ENCODE peak calls at places on chromosomes 1 and 21, in seven cellular contexts. J, Z, B, R, E, O and X are unnamed samples.

GRCh38 chr1:33349081-33349759 is 28.3 kb upstream of the A3GALT2 start:
- DNase-seq in J (no peak), Z (no peak), B (peak; percentile 41), R (no peak), E (no peak), O (peak; percentile 43), X (no peak)

GRCh38 chr1:228849011-228849541 is 113.8 kb downstream of the RHOU start:
- DNase-seq in J (no peak), Z (no peak), B (peak; percentile 49), R (peak; percentile 62), E (no peak), O (no peak), X (no peak)

GRCh38 chr1:183318433-183318832 is 99.7 kb downstream of the NMNAT2 start:
- DNase-seq in J (peak; percentile 95), Z (no peak), B (peak; percentile 70), R (peak; percentile 89), E (no peak), O (peak; percentile 83), X (peak; percentile 91)

GRCh38 chr1:232477728-232478127 is 152.2 kb downstream of the SIPA1L2 start:
- DNase-seq in J (peak; percentile 98), Z (peak; percentile 14), B (no peak), R (no peak), E (no peak), O (peak; percentile 28), X (peak; percentile 96)

GRCh38 chr21:16608209-16608830 is 878.5 kb downstream of the USP25 start:
- DNase-seq in J (no peak), Z (no peak), B (no peak), R (peak; percentile 63), E (no peak), O (no peak), X (no peak)

GRCh38 chr1:87104945-87105344 is 190.5 kb downstream of the HS2ST1 start:
- DNase-seq in J (no peak), Z (no peak), B (no peak), R (no peak), E (no peak), O (no peak), X (no peak)

GRCh38 chr1:76006234-76006633 is 68.3 kb upstream of the ST6GALNAC3 start:
- DNase-seq in J (peak; percentile 83), Z (no peak), B (no peak), R (no peak), E (no peak), O (no peak), X (peak; percentile 87)

GRCh38 chr1:101181930-101182329 is 54.9 kb upstream of the S1PR1 start:
- DNase-seq in J (peak; percentile 75), Z (no peak), B (no peak), R (no peak), E (no peak), O (no peak), X (peak; percentile 61)

GRCh38 chr1:9852410-9853301 is 28.9 kb upstream of the CLSTN1 start:
- DNase-seq in J (peak; percentile 59), Z (no peak), B (no peak), R (peak; percentile 25), E (no peak), O (peak; percentile 66), X (peak; percentile 74)

GRCh38 chr1:3197781-3198316 is 128.8 kb downstream of the PRDM16 start:
- DNase-seq in J (no peak), Z (no peak), B (no peak), R (no peak), E (no peak), O (peak; percentile 28), X (no peak)

GRCh38 chr1:41475346-41475745 is 9.1 kb downstream of the EDN2 start:
- DNase-seq in J (no peak), Z (no peak), B (no peak), R (no peak), E (no peak), O (no peak), X (no peak)

GRCh38 chr1:84339503-84339902 is 38.0 kb downstream of the SAMD13 start:
- DNase-seq in J (peak; percentile 68), Z (no peak), B (no peak), R (no peak), E (no peak), O (no peak), X (no peak)

GRCh38 chr1:25361901-25362300 is 23.8 kb downstream of the TMEM50A start:
- DNase-seq in J (no peak), Z (no peak), B (no peak), R (no peak), E (no peak), O (no peak), X (no peak)

GRCh38 chr1:117757668-117758067 is 151.8 kb downstream of the TENT5C start:
- DNase-seq in J (peak; percentile 81), Z (no peak), B (no peak), R (no peak), E (no peak), O (no peak), X (peak; percentile 42)

GRCh38 chr1:31637915-31638673 is 6.6 kb downstream of the PEF1 start:
- DNase-seq in J (no peak), Z (no peak), B (no peak), R (no peak), E (no peak), O (no peak), X (no peak)

GRCh38 chr1:183044893-183045649 is 21.9 kb downstream of the LAMC1 start:
- DNase-seq in J (no peak), Z (no peak), B (no peak), R (no peak), E (no peak), O (no peak), X (no peak)

GRCh38 chr1:186708578-186709203 is 28.5 kb upstream of the PTGS2 start:
- DNase-seq in J (peak; percentile 62), Z (no peak), B (no peak), R (no peak), E (no peak), O (peak; percentile 12), X (peak; percentile 51)
- H4K8ac ChIP-seq in J (no peak overlapping the region), Z (no peak overlapping the region), B (no peak overlapping the region), R (no peak overlapping the region), E (no peak overlapping the region), O (no peak overlapping the region), X (no peak overlapping the region)

GRCh38 chr1:21926065-21926464 is 11.0 kb downstream of the HSPG2 start:
- DNase-seq in J (no peak), Z (no peak), B (no peak), R (no peak), E (no peak), O (no peak), X (no peak)

GRCh38 chr1:21922103-21923014 is 14.8 kb downstream of the HSPG2 start:
- DNase-seq in J (no peak), Z (no peak), B (peak; percentile 90), R (peak; percentile 98), E (peak; percentile 68), O (no peak), X (no peak)

GRCh38 chr1:21926814-21927530 is 10.1 kb downstream of the HSPG2 start:
- DNase-seq in J (peak; percentile 82), Z (no peak), B (no peak), R (no peak), E (no peak), O (no peak), X (no peak)

GRCh38 chr1:21925334-21925940 is 11.7 kb downstream of the HSPG2 start:
- DNase-seq in J (no peak), Z (no peak), B (no peak), R (no peak), E (no peak), O (no peak), X (no peak)

GRCh38 chr1:21924503-21925005 is 12.6 kb downstream of the HSPG2 start:
- DNase-seq in J (no peak), Z (no peak), B (no peak), R (no peak), E (no peak), O (no peak), X (no peak)
- H4K8ac ChIP-seq in J (peak overlapping the region; percentile 74), Z (no peak overlapping the region), B (no peak overlapping the region), R (no peak overlapping the region), E (no peak overlapping the region), O (no peak overlapping the region), X (peak overlapping the region; percentile 32)

DNA sequence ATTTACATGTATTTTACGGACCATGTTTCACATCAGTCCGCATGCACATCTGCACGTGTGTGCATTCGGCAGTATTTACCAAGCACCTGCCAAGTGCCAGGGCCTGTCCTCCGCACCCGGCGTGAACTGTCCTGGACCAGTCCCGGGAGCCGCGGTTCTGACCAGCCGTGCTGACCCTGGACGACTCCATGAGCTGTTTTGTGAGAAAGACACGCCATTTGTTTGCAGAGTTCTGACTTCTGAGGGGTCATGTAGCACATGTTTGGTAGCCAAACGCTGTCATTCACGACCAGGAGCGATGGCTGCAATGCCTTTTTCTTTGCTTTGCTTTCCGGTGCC is 3.3 kb upstream of the OLIG2 start:
- DNase-seq in J (no peak), Z (no peak), B (no peak), R (no peak), E (no peak), O (no peak), X (no peak)
- H4K8ac ChIP-seq in J (no peak overlapping the region), Z (no peak overlapping the region), B (no peak overlapping the region), R (no peak overlapping the region), E (no peak overlapping the region), O (no peak overlapping the region), X (no peak overlapping the region)

GRCh38 chr21:27408826-27409225 is 441.9 kb upstream of the ADAMTS5 start:
- DNase-seq in J (no peak), Z (no peak), B (no peak), R (no peak), E (no peak), O (no peak), X (no peak)
- H4K8ac ChIP-seq in J (no peak overlapping the region), Z (no peak overlapping the region), B (no peak overlapping the region), R (no peak overlapping the region), E (no peak overlapping the region), O (no peak overlapping the region), X (no peak overlapping the region)

GRCh38 chr1:8457771-8458409 is 140.0 kb downstream of the SLC45A1 start:
- DNase-seq in J (no peak), Z (no peak), B (no peak), R (no peak), E (no peak), O (no peak), X (no peak)

GRCh38 chr1:8456991-8457390 is 139.1 kb downstream of the SLC45A1 start:
- DNase-seq in J (no peak), Z (no peak), B (no peak), R (no peak), E (no peak), O (no peak), X (no peak)

GRCh38 chr1:8460784-8461183 is 142.9 kb downstream of the SLC45A1 start:
- DNase-seq in J (no peak), Z (no peak), B (no peak), R (peak; percentile 48), E (no peak), O (no peak), X (no peak)

GRCh38 chr1:8460132-8460544 is 142.2 kb downstream of the SLC45A1 start:
- DNase-seq in J (no peak), Z (peak; percentile 70), B (no peak), R (peak; percentile 75), E (peak; percentile 50), O (peak; percentile 56), X (peak; percentile 27)

GRCh38 chr1:8458607-8459006 is 140.7 kb downstream of the SLC45A1 start:
- DNase-seq in J (no peak), Z (no peak), B (no peak), R (no peak), E (no peak), O (no peak), X (no peak)
- H4K8ac ChIP-seq in J (no peak overlapping the region), Z (no peak overlapping the region), B (no peak overlapping the region), R (no peak overlapping the region), E (no peak overlapping the region), O (no peak overlapping the region), X (no peak overlapping the region)